ENCODE peak calls at places on chromosomes 16 and 17, in nine cellular contexts. W, V, P, Y, G, Q, T, J and M are unnamed samples.

GRCh38 chr17:57622327-57622885 is 122.7 kb downstream of the CCDC182 start:
- DNase-seq in W (no peak), V (no peak), P (no peak), Y (no peak), G (no peak), Q (no peak), T (no peak), J (no peak), M (no peak)

GRCh38 chr17:29068828-29069227 is 25.9 kb downstream of the PIPOX start:
- DNase-seq in W (no peak), V (no peak), P (no peak), Y (no peak), G (no peak), Q (peak), T (no peak), J (no peak), M (no peak)

GRCh38 chr17:48181653-48182052 is 74.1 kb downstream of the SNX11 start:
- DNase-seq in W (no peak), V (no peak), P (peak), Y (peak), G (peak), Q (peak), T (peak), J (no peak), M (peak)

GRCh38 chr17:62456016-62456415 is 22.6 kb upstream of the TLK2 start:
- DNase-seq in W (no peak), V (no peak), P (no peak), Y (no peak), G (no peak), Q (no peak), T (no peak), J (no peak), M (no peak)

GRCh38 chr16:3755249-3755648 is 37.9 kb upstream of the TRAP1 start:
- DNase-seq in W (no peak), V (no peak), P (no peak), Y (no peak), G (no peak), Q (no peak), T (no peak), J (no peak), M (no peak)

GRCh38 chr16:79991918-79992317 is 391.4 kb upstream of the MAF start:
- DNase-seq in W (no peak), V (no peak), P (no peak), Y (peak), G (no peak), Q (no peak), T (no peak), J (no peak), M (no peak)

GRCh38 chr17:9273334-9274118 is 252.2 kb downstream of the NTN1 start:
- DNase-seq in W (no peak), V (no peak), P (no peak), Y (no peak), G (no peak), Q (peak), T (no peak), J (no peak), M (no peak)

GRCh38 chr16:30874244-30874820 is 19.5 kb downstream of the BCL7C start:
- DNase-seq in W (no peak), V (no peak), P (no peak), Y (peak), G (no peak), Q (no peak), T (peak), J (no peak), M (no peak)

GRCh38 chr16:84052071-84052622 is 9.6 kb upstream of the SLC38A8 start:
- DNase-seq in W (no peak), V (no peak), P (no peak), Y (no peak), G (no peak), Q (no peak), T (no peak), J (no peak), M (no peak)

GRCh38 chr17:61532818-61533217 is 58.2 kb downstream of the NACA2 start:
- DNase-seq in W (no peak), V (no peak), P (no peak), Y (no peak), G (no peak), Q (no peak), T (no peak), J (no peak), M (peak)

GRCh38 chr16:27080870-27081269 is 14.1 kb downstream of the C16orf82 start:
- DNase-seq in W (peak), V (peak), P (peak), Y (peak), G (peak), Q (peak), T (peak), J (no peak), M (peak)

GRCh38 chr17:56912105-56912999 is 1.5 kb downstream of the TRIM25 start:
- DNase-seq in W (no peak), V (no peak), P (no peak), Y (no peak), G (no peak), Q (peak), T (no peak), J (no peak), M (peak)

GRCh38 chr17:42246515-42246914 is 29.7 kb downstream of the STAT5B start:
- DNase-seq in W (no peak), V (no peak), P (no peak), Y (no peak), G (no peak), Q (no peak), T (no peak), J (no peak), M (no peak)

GRCh38 chr16:47627056-47627455 is 165.9 kb downstream of the PHKB start:
- DNase-seq in W (no peak), V (no peak), P (no peak), Y (peak), G (no peak), Q (no peak), T (no peak), J (no peak), M (no peak)

GRCh38 chr16:50864386-50864785 is 122.5 kb downstream of the CYLD start:
- DNase-seq in W (no peak), V (no peak), P (no peak), Y (no peak), G (no peak), Q (no peak), T (no peak), J (no peak), M (no peak)

GRCh38 chr17:850828-851759 is 68.9 kb downstream of the MRM3 start:
- DNase-seq in W (no peak), V (peak), P (peak), Y (no peak), G (no peak), Q (peak), T (no peak), J (no peak), M (no peak)

GRCh38 chr16:82650804-82651203 is 24.0 kb downstream of the CDH13 start:
- DNase-seq in W (no peak), V (no peak), P (no peak), Y (no peak), G (no peak), Q (no peak), T (no peak), J (no peak), M (no peak)
- TF ChIP-seq EZH2phosphoT487 in W (no peak), V (no peak), P (no peak), Y (no peak), G (no peak), Q (no peak), T (no peak), J (no peak), M (no peak)

GRCh38 chr16:8048433-8048832 is 541.9 kb downstream of the TMEM114 start:
- DNase-seq in W (no peak), V (no peak), P (no peak), Y (no peak), G (no peak), Q (no peak), T (no peak), J (no peak), M (no peak)
- TF ChIP-seq EZH2phosphoT487 in W (no peak), V (no peak), P (no peak), Y (no peak), G (no peak), Q (no peak), T (no peak), J (no peak), M (no peak)

GRCh38 chr17:50209472-50210248 is 8.2 kb upstream of the COL1A1 start:
- DNase-seq in W (no peak), V (peak), P (peak), Y (peak), G (no peak), Q (peak), T (peak), J (no peak), M (no peak)

GRCh38 chr17:50211249-50212120 is 10.1 kb upstream of the COL1A1 start:
- DNase-seq in W (no peak), V (peak), P (no peak), Y (no peak), G (no peak), Q (peak), T (no peak), J (no peak), M (no peak)

GRCh38 chr17:50213026-50214015 is 11.9 kb upstream of the COL1A1 start:
- DNase-seq in W (peak), V (peak), P (peak), Y (peak), G (no peak), Q (peak), T (peak), J (peak), M (no peak)

GRCh38 chr17:50210249-50211225 is 9.1 kb upstream of the COL1A1 start:
- DNase-seq in W (no peak), V (peak), P (peak), Y (peak), G (no peak), Q (peak), T (peak), J (no peak), M (peak)

DNA sequence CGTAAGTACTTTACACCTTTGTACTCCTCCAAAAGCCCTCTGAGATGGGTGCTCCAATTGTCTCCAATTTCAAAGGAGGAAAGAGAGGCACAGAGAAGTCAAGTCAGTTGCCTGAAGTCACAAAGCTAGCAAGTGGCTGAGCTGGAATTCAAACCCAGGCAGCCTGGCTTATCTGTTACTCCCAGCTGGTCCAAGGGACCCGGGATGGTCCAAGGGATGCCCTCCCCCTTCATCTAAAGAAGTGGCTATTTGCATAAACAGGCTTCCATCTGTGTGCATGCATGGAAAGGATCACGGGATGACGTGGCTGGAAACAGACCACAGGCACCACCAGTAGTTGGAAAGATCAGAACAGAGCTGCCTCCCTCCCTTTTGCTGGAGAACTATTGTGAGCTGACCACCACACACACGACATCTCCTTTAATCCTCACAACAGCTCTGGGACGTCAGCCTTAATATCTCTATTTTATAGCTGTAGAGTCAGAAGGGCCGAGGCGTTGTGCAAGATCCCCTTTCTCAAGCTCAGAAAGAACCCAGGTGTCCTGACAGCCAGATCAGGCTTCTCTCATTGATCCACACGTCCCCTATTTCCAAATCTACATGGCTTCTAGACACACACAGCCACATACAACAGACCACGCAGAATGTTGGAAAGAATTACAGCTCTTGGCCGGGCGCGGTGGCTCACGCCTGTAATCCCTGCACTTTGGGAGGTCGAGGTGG is 10.9 kb upstream of the COL1A1 start:
- DNase-seq in W (no peak), V (peak), P (no peak), Y (no peak), G (no peak), Q (peak), T (peak), J (no peak), M (no peak)
- TF ChIP-seq EZH2phosphoT487 in W (no peak), V (no peak), P (no peak), Y (no peak), G (no peak), Q (no peak), T (no peak), J (no peak), M (no peak)

GRCh38 chr17:72863511-72864175 is 228.8 kb downstream of the SLC39A11 start:
- DNase-seq in W (no peak), V (no peak), P (peak), Y (no peak), G (no peak), Q (no peak), T (no peak), J (no peak), M (no peak)
- TF ChIP-seq EZH2phosphoT487 in W (no peak), V (no peak), P (no peak), Y (no peak), G (no peak), Q (no peak), T (no peak), J (no peak), M (no peak)

GRCh38 chr17:73663614-73664013 is 19.4 kb upstream of the SDK2 start:
- DNase-seq in W (no peak), V (no peak), P (peak), Y (no peak), G (no peak), Q (no peak), T (no peak), J (no peak), M (no peak)
- TF ChIP-seq EZH2phosphoT487 in W (no peak), V (no peak), P (no peak), Y (no peak), G (no peak), Q (no peak), T (no peak), J (no peak), M (no peak)

GRCh38 chr17:8059131-8059530 is 20.3 kb downstream of the ALOX15B start:
- DNase-seq in W (no peak), V (no peak), P (no peak), Y (no peak), G (no peak), Q (no peak), T (no peak), J (no peak), M (no peak)

GRCh38 chr17:8057691-8058114 is 18.8 kb downstream of the ALOX15B start:
- DNase-seq in W (peak), V (peak), P (peak), Y (peak), G (peak), Q (peak), T (peak), J (peak), M (peak)

GRCh38 chr17:8055851-8056231 is 17.0 kb downstream of the ALOX15B start:
- DNase-seq in W (no peak), V (no peak), P (no peak), Y (no peak), G (no peak), Q (no peak), T (peak), J (no peak), M (no peak)

GRCh38 chr17:8056976-8057625 is 18.2 kb downstream of the ALOX15B start:
- DNase-seq in W (no peak), V (no peak), P (no peak), Y (no peak), G (no peak), Q (no peak), T (no peak), J (no peak), M (peak)

GRCh38 chr17:8056232-8056975 is 17.5 kb downstream of the ALOX15B start:
- DNase-seq in W (peak), V (no peak), P (no peak), Y (no peak), G (no peak), Q (peak), T (peak), J (no peak), M (peak)
- TF ChIP-seq EZH2phosphoT487 in W (no peak), V (no peak), P (no peak), Y (no peak), G (no peak), Q (no peak), T (no peak), J (no peak), M (no peak)

GRCh38 chr17:78643326-78643725 is 66.1 kb upstream of the DNAH17 start:
- DNase-seq in W (no peak), V (no peak), P (no peak), Y (no peak), G (no peak), Q (no peak), T (no peak), J (no peak), M (no peak)
- TF ChIP-seq EZH2phosphoT487 in W (no peak), V (no peak), P (no peak), Y (no peak), G (no peak), Q (no peak), T (no peak), J (no peak), M (no peak)

DNA sequence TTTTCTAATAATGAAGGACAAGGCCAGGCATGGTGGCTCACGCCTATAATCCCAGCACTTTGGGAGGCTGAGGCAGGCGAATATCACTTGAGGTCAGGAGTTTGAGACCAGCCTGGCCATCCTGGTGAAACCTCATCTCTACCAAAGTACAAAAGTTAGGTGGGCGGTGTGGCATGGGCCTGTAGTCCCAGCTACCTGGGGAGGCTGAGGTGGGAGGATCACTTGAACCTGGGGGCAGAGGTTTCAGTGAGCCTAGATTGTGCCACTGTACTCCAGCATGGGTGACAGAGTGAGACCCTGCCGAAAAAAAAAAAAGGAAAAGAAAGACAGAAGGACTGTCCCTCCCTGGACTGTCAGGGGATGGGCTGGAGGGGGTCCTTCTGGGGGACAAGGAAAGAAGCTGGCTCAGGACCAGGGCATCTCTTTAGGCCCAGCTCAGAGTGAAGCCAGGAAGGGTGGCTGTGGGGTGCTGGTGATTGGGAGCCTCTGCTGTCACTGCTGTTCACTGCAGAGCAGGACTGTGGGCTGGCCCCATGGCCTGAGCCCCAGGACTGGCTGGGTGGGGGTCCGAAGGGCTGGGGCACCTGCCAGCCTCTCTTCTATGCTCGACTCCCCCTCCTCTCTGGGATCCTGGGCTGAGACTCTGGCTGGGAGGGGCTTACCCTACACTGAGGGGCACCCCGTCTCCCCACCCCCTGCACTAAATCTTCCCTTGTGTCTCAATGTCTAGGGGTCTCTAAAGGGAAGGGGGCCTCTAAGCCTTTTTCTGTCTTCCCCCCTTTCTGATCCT is 909 bp upstream of the ARHGAP23 start:
- DNase-seq in W (no peak), V (no peak), P (no peak), Y (no peak), G (no peak), Q (no peak), T (no peak), J (no peak), M (no peak)
- TF ChIP-seq EZH2phosphoT487 in W (no peak), V (no peak), P (no peak), Y (no peak), G (no peak), Q (no peak), T (no peak), J (no peak), M (no peak)

GRCh38 chr16:15973460-15973859 is 24.0 kb downstream of the ABCC1 start:
- DNase-seq in W (no peak), V (no peak), P (no peak), Y (no peak), G (no peak), Q (peak), T (no peak), J (no peak), M (peak)

GRCh38 chr16:15976929-15977637 is 27.7 kb downstream of the ABCC1 start:
- DNase-seq in W (no peak), V (no peak), P (no peak), Y (no peak), G (no peak), Q (peak), T (no peak), J (no peak), M (no peak)

GRCh38 chr16:15976225-15976812 is 26.9 kb downstream of the ABCC1 start:
- DNase-seq in W (no peak), V (no peak), P (no peak), Y (no peak), G (no peak), Q (peak), T (no peak), J (no peak), M (no peak)

GRCh38 chr16:15973997-15974396 is 24.6 kb downstream of the ABCC1 start:
- DNase-seq in W (no peak), V (no peak), P (no peak), Y (no peak), G (no peak), Q (no peak), T (no peak), J (no peak), M (no peak)

DNA sequence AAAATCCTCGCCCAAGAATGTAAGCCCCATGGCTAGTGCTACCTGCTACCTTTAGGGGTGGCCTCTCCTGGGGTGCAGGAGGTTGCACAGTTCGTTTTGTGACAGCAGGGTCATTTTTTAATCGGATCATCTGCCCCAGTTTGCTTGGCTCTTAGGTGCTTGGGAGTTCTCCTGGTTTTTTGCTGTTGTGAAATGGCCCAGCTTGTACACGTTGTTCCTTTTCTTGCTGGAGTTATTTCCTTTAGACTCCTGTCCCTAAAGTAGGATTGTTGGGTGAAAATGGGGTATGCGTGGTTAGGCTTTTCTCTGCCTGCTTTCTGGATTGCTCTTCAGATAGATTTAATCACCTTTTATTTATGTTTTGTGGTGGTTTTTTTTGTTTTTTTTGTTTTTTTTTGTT is 25.8 kb downstream of the ABCC1 start:
- DNase-seq in W (no peak), V (no peak), P (no peak), Y (no peak), G (no peak), Q (no peak), T (no peak), J (no peak), M (no peak)
- TF ChIP-seq EZH2phosphoT487 in W (no peak), V (no peak), P (no peak), Y (no peak), G (no peak), Q (no peak), T (no peak), J (no peak), M (no peak)